ENCODE peak calls at places on chromosomes 4 and X, in six cellular contexts. One of them, this sample, is unnamed.

GRCh38 chr4:169366821-169367220 is 96.1 kb upstream of the SH3RF1 start:
- DNase-seq in tibial artery: no peak
- DNase-seq in brain microvascular endothelial cell: no peak
- DNase-seq in astrocyte of the cerebellum: no peak
- DNase-seq in lower leg skin: no peak
- DNase-seq in right atrium auricular region: no peak
- DNase-seq in this sample: no peak

GRCh38 chrX:22164770-22165388 is 107.8 kb upstream of the CBLL2 start:
- DNase-seq in tibial artery: no peak
- DNase-seq in brain microvascular endothelial cell: peak
- DNase-seq in right atrium auricular region: no peak
- DNase-seq in astrocyte of the cerebellum: no peak
- DNase-seq in lower leg skin: no peak
- DNase-seq in this sample: no peak

GRCh38 chr4:107018336-107018735 is 17.8 kb downstream of the DKK2 start:
- DNase-seq in brain microvascular endothelial cell: no peak
- DNase-seq in tibial artery: no peak
- DNase-seq in lower leg skin: no peak
- DNase-seq in right atrium auricular region: no peak
- DNase-seq in astrocyte of the cerebellum: no peak
- DNase-seq in this sample: no peak

GRCh38 chr4:77015390-77015789 is 60.4 kb downstream of the CCNI start:
- DNase-seq in brain microvascular endothelial cell: peak
- DNase-seq in tibial artery: no peak
- DNase-seq in astrocyte of the cerebellum: peak
- DNase-seq in right atrium auricular region: no peak
- DNase-seq in lower leg skin: no peak
- DNase-seq in this sample: no peak

GRCh38 chr4:95107635-95108034 is 349.9 kb downstream of the BMPR1B start:
- DNase-seq in right atrium auricular region: no peak
- DNase-seq in brain microvascular endothelial cell: peak
- DNase-seq in tibial artery: no peak
- DNase-seq in lower leg skin: no peak
- DNase-seq in astrocyte of the cerebellum: no peak
- DNase-seq in this sample: no peak

GRCh38 chrX:154834562-154834961 is at the start of gene SMIM9:
- DNase-seq in tibial artery: no peak
- DNase-seq in brain microvascular endothelial cell: no peak
- DNase-seq in right atrium auricular region: no peak
- DNase-seq in astrocyte of the cerebellum: no peak
- DNase-seq in lower leg skin: no peak
- DNase-seq in this sample: no peak

GRCh38 chr4:43014266-43014665 is 121.8 kb downstream of the GRXCR1 start:
- DNase-seq in brain microvascular endothelial cell: no peak
- DNase-seq in astrocyte of the cerebellum: no peak
- DNase-seq in tibial artery: no peak
- DNase-seq in right atrium auricular region: no peak
- DNase-seq in lower leg skin: no peak
- DNase-seq in this sample: no peak

GRCh38 chr4:12894062-12894461 is 590.1 kb downstream of the RAB28 start:
- DNase-seq in brain microvascular endothelial cell: no peak
- DNase-seq in right atrium auricular region: no peak
- DNase-seq in astrocyte of the cerebellum: no peak
- DNase-seq in lower leg skin: no peak
- DNase-seq in tibial artery: no peak
- DNase-seq in this sample: no peak

GRCh38 chr4:2082118-2082517 is 23.0 kb downstream of the NAT8L start:
- DNase-seq in lower leg skin: peak
- DNase-seq in astrocyte of the cerebellum: no peak
- DNase-seq in brain microvascular endothelial cell: no peak
- DNase-seq in right atrium auricular region: no peak
- DNase-seq in tibial artery: peak
- DNase-seq in this sample: no peak

GRCh38 chr4:147530723-147531122 is 49.8 kb downstream of the EDNRA start:
- DNase-seq in right atrium auricular region: no peak
- DNase-seq in astrocyte of the cerebellum: no peak
- DNase-seq in lower leg skin: no peak
- DNase-seq in tibial artery: no peak
- DNase-seq in brain microvascular endothelial cell: peak
- DNase-seq in this sample: no peak

GRCh38 chr4:146852365-146852764 is 93.3 kb downstream of the TTC29 start:
- DNase-seq in brain microvascular endothelial cell: no peak
- DNase-seq in right atrium auricular region: no peak
- DNase-seq in tibial artery: no peak
- DNase-seq in lower leg skin: no peak
- DNase-seq in astrocyte of the cerebellum: no peak
- DNase-seq in this sample: no peak

GRCh38 chr4:74109116-74109791 is 10.3 kb upstream of the CXCL2 start:
- DNase-seq in right atrium auricular region: peak
- DNase-seq in lower leg skin: no peak
- DNase-seq in brain microvascular endothelial cell: peak
- DNase-seq in astrocyte of the cerebellum: peak
- DNase-seq in tibial artery: no peak
- DNase-seq in this sample: no peak

GRCh38 chr4:108078024-108078733 is 88.5 kb downstream of the HADH start:
- DNase-seq in astrocyte of the cerebellum: no peak
- DNase-seq in tibial artery: no peak
- DNase-seq in lower leg skin: no peak
- DNase-seq in brain microvascular endothelial cell: peak
- DNase-seq in right atrium auricular region: no peak
- DNase-seq in this sample: no peak

GRCh38 chr4:125041372-125041930 is 273.3 kb upstream of the FAT4 start:
- DNase-seq in right atrium auricular region: no peak
- DNase-seq in astrocyte of the cerebellum: no peak
- DNase-seq in brain microvascular endothelial cell: no peak
- DNase-seq in lower leg skin: no peak
- DNase-seq in tibial artery: no peak
- DNase-seq in this sample: no peak

GRCh38 chrX:3697701-3698279 is 15.7 kb downstream of the PRKX start:
- DNase-seq in astrocyte of the cerebellum: peak
- DNase-seq in tibial artery: peak
- DNase-seq in brain microvascular endothelial cell: peak
- DNase-seq in right atrium auricular region: peak
- DNase-seq in lower leg skin: no peak
- DNase-seq in this sample: no peak

GRCh38 chr4:15143551-15143950 is 141.3 kb downstream of the CPEB2 start:
- DNase-seq in right atrium auricular region: no peak
- DNase-seq in astrocyte of the cerebellum: no peak
- DNase-seq in lower leg skin: no peak
- DNase-seq in brain microvascular endothelial cell: no peak
- DNase-seq in tibial artery: no peak
- DNase-seq in this sample: no peak

GRCh38 chr4:15145709-15146108 is 143.4 kb downstream of the CPEB2 start:
- DNase-seq in lower leg skin: no peak
- DNase-seq in right atrium auricular region: no peak
- DNase-seq in tibial artery: no peak
- DNase-seq in astrocyte of the cerebellum: no peak
- DNase-seq in brain microvascular endothelial cell: no peak
- DNase-seq in this sample: peak

GRCh38 chr4:15142201-15142600 is 139.9 kb downstream of the CPEB2 start:
- DNase-seq in brain microvascular endothelial cell: no peak
- DNase-seq in tibial artery: no peak
- DNase-seq in right atrium auricular region: no peak
- DNase-seq in lower leg skin: no peak
- DNase-seq in astrocyte of the cerebellum: no peak
- DNase-seq in this sample: no peak

GRCh38 chr4:15144967-15145295 is 142.7 kb downstream of the CPEB2 start:
- DNase-seq in lower leg skin: no peak
- DNase-seq in tibial artery: no peak
- DNase-seq in astrocyte of the cerebellum: no peak
- DNase-seq in right atrium auricular region: no peak
- DNase-seq in brain microvascular endothelial cell: no peak
- DNase-seq in this sample: no peak

DNA sequence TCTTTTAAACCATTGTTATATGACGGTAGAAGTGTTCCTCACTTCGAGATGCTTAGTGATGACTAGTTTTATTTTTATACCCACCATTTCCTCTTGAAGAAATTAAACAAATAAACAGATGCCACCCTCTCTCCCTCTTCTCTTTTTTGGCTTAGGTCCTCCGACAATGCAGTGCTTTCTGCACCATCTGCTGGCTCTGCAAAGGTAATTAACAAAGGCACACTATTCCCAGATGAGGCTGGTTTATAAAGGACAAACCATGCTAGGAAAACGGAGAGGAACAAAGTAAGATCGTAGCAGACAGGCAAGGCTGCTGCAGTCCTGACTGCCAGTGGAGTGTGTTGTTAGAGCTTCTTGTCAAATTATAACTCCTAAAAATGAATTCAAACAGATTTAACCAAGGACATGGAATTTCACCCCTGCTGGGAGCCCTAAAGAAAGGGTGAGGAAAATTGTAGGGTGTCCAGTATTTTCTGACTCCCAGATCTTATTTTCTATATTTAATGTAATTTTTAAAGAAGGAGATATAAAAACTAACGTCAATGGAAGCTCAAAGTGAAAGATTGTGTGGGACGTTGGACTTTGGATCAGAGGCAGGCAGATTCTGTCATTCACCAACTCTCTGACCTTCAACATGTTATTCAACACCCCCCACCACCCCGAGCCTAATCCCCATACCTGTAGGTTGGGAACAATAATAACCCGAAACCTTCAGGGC is 142.1 kb downstream of the CPEB2 start:
- DNase-seq in lower leg skin: no peak
- DNase-seq in astrocyte of the cerebellum: no peak
- DNase-seq in brain microvascular endothelial cell: no peak
- DNase-seq in tibial artery: no peak
- DNase-seq in right atrium auricular region: no peak
- DNase-seq in this sample: peak
- TF ChIP-seq CTCF in lower leg skin: no peak
- TF ChIP-seq CTCF in astrocyte of the cerebellum: peak
- TF ChIP-seq CTCF in brain microvascular endothelial cell: peak
- TF ChIP-seq CTCF in tibial artery: no peak
- TF ChIP-seq CTCF in right atrium auricular region: peak
- TF ChIP-seq CTCF in this sample: peak

GRCh38 chrX:9465380-9466114 is 689 bp downstream of the TBL1X start:
- DNase-seq in brain microvascular endothelial cell: no peak
- DNase-seq in right atrium auricular region: no peak
- DNase-seq in astrocyte of the cerebellum: no peak
- DNase-seq in tibial artery: peak
- DNase-seq in lower leg skin: no peak
- DNase-seq in this sample: no peak
- H3K4me3 ChIP-seq in brain microvascular endothelial cell: peak
- H3K4me3 ChIP-seq in right atrium auricular region: peak
- H3K4me3 ChIP-seq in astrocyte of the cerebellum: peak
- H3K4me3 ChIP-seq in tibial artery: peak
- H3K4me3 ChIP-seq in lower leg skin: peak
- H3K4me3 ChIP-seq in this sample: peak

DNA sequence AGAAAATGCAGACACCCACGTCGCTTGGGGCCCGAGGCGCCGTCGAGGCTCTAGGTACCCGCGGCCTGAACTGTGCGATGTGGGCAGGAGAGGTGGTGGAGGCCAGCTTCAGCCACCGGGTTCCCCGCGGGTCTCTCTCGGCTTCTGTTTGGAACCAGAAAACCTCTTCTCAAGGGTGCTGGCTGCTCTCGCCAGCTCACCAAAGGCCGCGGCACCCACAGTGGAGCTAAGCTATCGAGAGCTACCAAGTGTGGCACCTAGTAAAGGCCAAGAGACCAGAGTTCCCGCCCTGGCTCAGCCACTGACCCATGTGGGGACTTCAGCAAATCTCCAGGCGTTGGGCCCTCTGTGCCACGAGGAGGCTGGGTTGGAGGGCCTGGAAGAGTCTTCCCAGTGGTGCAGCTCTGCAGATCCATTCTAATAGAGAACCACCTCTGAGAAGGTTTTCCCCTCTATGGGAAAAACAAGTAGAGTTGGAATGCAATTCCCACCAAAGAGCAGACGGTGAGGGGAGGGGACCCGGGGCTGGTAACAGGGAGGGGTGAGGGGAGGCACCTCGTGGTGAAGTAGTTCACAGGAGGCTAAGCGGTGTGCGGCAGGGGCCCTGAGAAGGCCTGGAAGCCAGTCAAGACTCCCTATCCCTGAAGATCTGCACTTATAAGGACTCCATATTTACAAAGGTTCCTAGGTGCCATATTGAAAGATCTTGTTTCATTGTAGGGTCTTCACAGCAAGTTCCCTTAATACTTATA is 5.5 kb upstream of the HMGB3 start:
- DNase-seq in astrocyte of the cerebellum: no peak
- DNase-seq in tibial artery: no peak
- DNase-seq in right atrium auricular region: no peak
- DNase-seq in lower leg skin: no peak
- DNase-seq in brain microvascular endothelial cell: no peak
- DNase-seq in this sample: no peak
- TF ChIP-seq CTCF in astrocyte of the cerebellum: no peak
- TF ChIP-seq CTCF in tibial artery: no peak
- TF ChIP-seq CTCF in right atrium auricular region: no peak
- TF ChIP-seq CTCF in lower leg skin: no peak
- TF ChIP-seq CTCF in brain microvascular endothelial cell: no peak
- TF ChIP-seq CTCF in this sample: no peak

GRCh38 chr4:140092094-140092820 is 61.7 kb downstream of the MAML3 start:
- DNase-seq in lower leg skin: peak
- DNase-seq in astrocyte of the cerebellum: no peak
- DNase-seq in right atrium auricular region: peak
- DNase-seq in brain microvascular endothelial cell: no peak
- DNase-seq in tibial artery: no peak
- DNase-seq in this sample: no peak
- H3K4me3 ChIP-seq in lower leg skin: no peak
- H3K4me3 ChIP-seq in astrocyte of the cerebellum: peak
- H3K4me3 ChIP-seq in right atrium auricular region: peak
- H3K4me3 ChIP-seq in brain microvascular endothelial cell: peak
- H3K4me3 ChIP-seq in tibial artery: peak
- H3K4me3 ChIP-seq in this sample: no peak

GRCh38 chr4:21134994-21135393 is 434.7 kb downstream of the PACRGL start:
- DNase-seq in right atrium auricular region: no peak
- DNase-seq in lower leg skin: no peak
- DNase-seq in brain microvascular endothelial cell: no peak
- DNase-seq in tibial artery: no peak
- DNase-seq in astrocyte of the cerebellum: peak
- DNase-seq in this sample: peak
- TF ChIP-seq CTCF in right atrium auricular region: peak
- TF ChIP-seq CTCF in lower leg skin: no peak
- TF ChIP-seq CTCF in brain microvascular endothelial cell: peak
- TF ChIP-seq CTCF in tibial artery: peak
- TF ChIP-seq CTCF in astrocyte of the cerebellum: no peak
- TF ChIP-seq CTCF in this sample: peak